ENCODE peak calls at places on chromosome 4, in five cellular contexts. I is transverse colon; G is neural progenitor cell; X is nephron progenitor cell; O is CD8-positive, alpha-beta T cell. B is an unnamed sample.
A peak's percentile ranks its signal among the peaks of the same experiment; 100 is the strongest.

GRCh38 chr4:128663325-128663724 is 146.2 kb upstream of the JADE1 start:
- DNase-seq in I (peak; percentile 50), G (no peak), X (no peak), O (no peak), B (no peak)

GRCh38 chr4:163113921-163114703 is 52.6 kb downstream of the NAF1 start:
- DNase-seq in I (no peak), G (no peak), X (no peak), O (no peak), B (no peak)

GRCh38 chr4:98332017-98332416 is 70.8 kb downstream of the RAP1GDS1 start:
- DNase-seq in I (no peak), G (no peak), X (no peak), O (no peak), B (no peak)

GRCh38 chr4:189083769-189084168 is 856.9 kb upstream of the FRG1 start:
- DNase-seq in I (no peak), G (no peak), X (no peak), O (no peak), B (no peak)

GRCh38 chr4:108861339-108861738 is 98.5 kb upstream of the ETNPPL start:
- DNase-seq in I (no peak), G (peak; percentile 20), X (peak; percentile 48), O (no peak), B (peak; percentile 30)

GRCh38 chr4:15717126-15717525 is 14.3 kb downstream of the BST1 start:
- DNase-seq in I (no peak), G (no peak), X (no peak), O (no peak), B (no peak)

GRCh38 chr4:74021617-74022016 is 16.9 kb downstream of the CXCL3 start:
- DNase-seq in I (no peak), G (no peak), X (no peak), O (no peak), B (no peak)

GRCh38 chr4:185096032-185096653 is 46.9 kb upstream of the SLC25A4 start:
- DNase-seq in I (peak; percentile 25), G (peak; percentile 57), X (no peak), O (no peak), B (no peak)

GRCh38 chr4:123325241-123325681 is 71.3 kb upstream of the SPRY1 start:
- DNase-seq in I (no peak), G (no peak), X (no peak), O (no peak), B (no peak)

GRCh38 chr4:86033171-86033570 is 326.7 kb downstream of the MAPK10 start:
- DNase-seq in I (peak; percentile 9), G (no peak), X (no peak), O (no peak), B (no peak)

GRCh38 chr4:10582059-10582686 is 102.4 kb downstream of the CLNK start:
- DNase-seq in I (peak; percentile 36), G (peak; percentile 60), X (peak; percentile 43), O (no peak), B (no peak)

GRCh38 chr4:127783026-127783769 is 1.1 kb downstream of the HSPA4L start:
- DNase-seq in I (peak; percentile 65), G (peak; percentile 53), X (peak; percentile 40), O (no peak), B (peak; percentile 22)

GRCh38 chr4:156291317-156291716 is 337.7 kb upstream of the CTSO start:
- DNase-seq in I (no peak), G (no peak), X (no peak), O (no peak), B (no peak)

GRCh38 chr4:84849051-84849640 is 117.3 kb downstream of the WDFY3 start:
- DNase-seq in I (no peak), G (no peak), X (no peak), O (no peak), B (no peak)

GRCh38 chr4:140790765-140791164 is 34.6 kb upstream of the TBC1D9 start:
- DNase-seq in I (peak; percentile 61), G (no peak), X (no peak), O (no peak), B (no peak)

GRCh38 chr4:139746430-139746829 is 80.8 kb downstream of the MGST2 start:
- DNase-seq in I (no peak), G (peak; percentile 56), X (peak; percentile 49), O (no peak), B (no peak)

GRCh38 chr4:41692717-41693345 is 55.7 kb downstream of the PHOX2B start:
- DNase-seq in I (peak; percentile 46), G (peak; percentile 79), X (peak; percentile 63), O (no peak), B (peak; percentile 25)

GRCh38 chr4:108833041-108833440 is 70.2 kb upstream of the ETNPPL start:
- DNase-seq in I (no peak), G (peak; percentile 40), X (no peak), O (no peak), B (no peak)

GRCh38 chr4:11011249-11011648 is 326.7 kb upstream of the CLNK start:
- DNase-seq in I (no peak), G (no peak), X (no peak), O (no peak), B (no peak)

GRCh38 chr4:6727081-6727942 is 11.3 kb downstream of the BLOC1S4 start:
- DNase-seq in I (no peak), G (peak; percentile 86), X (peak; percentile 57), O (no peak), B (no peak)

GRCh38 chr4:113979973-113980615 is 647 bp upstream of the ARSJ start:
- DNase-seq in I (no peak), G (no peak), X (no peak), O (no peak), B (no peak)

GRCh38 chr4:184234155-184234554 is 16.5 kb upstream of the ENPP6 start:
- DNase-seq in I (no peak), G (no peak), X (no peak), O (no peak), B (no peak)

GRCh38 chr4:81518762-81519427 is 47.2 kb upstream of the RASGEF1B start:
- DNase-seq in I (no peak), G (no peak), X (no peak), O (no peak), B (no peak)

GRCh38 chr4:104615496-104615895 is 120.8 kb upstream of the CXXC4 start:
- DNase-seq in I (no peak), G (no peak), X (no peak), O (no peak), B (no peak)

GRCh38 chr4:175253184-175253902 is 335.2 kb downstream of the ADAM29 start:
- DNase-seq in I (no peak), G (peak; percentile 15), X (no peak), O (no peak), B (no peak)

GRCh38 chr4:36165256-36166005 is 78.9 kb downstream of the ARAP2 start:
- DNase-seq in I (no peak), G (no peak), X (no peak), O (no peak), B (no peak)

GRCh38 chr4:1674682-1675081 is 9.4 kb downstream of the FAM53A start:
- DNase-seq in I (no peak), G (no peak), X (no peak), O (no peak), B (no peak)

GRCh38 chr4:72557021-72557420 is 12.0 kb downstream of the ADAMTS3 start:
- DNase-seq in I (no peak), G (no peak), X (no peak), O (no peak), B (no peak)

GRCh38 chr4:8762951-8763735 is 108.5 kb downstream of the HMX1 start:
- DNase-seq in I (no peak), G (no peak), X (no peak), O (no peak), B (no peak)

GRCh38 chr4:168699224-168699878 is 202.5 kb downstream of the PALLD start:
- DNase-seq in I (no peak), G (no peak), X (no peak), O (no peak), B (no peak)

GRCh38 chr4:7238300-7238960 is 46.1 kb downstream of the SORCS2 start:
- DNase-seq in I (no peak), G (peak; percentile 58), X (no peak), O (no peak), B (no peak)

GRCh38 chr4:154076921-154077320 is 288.0 kb upstream of the SFRP2 start:
- DNase-seq in I (no peak), G (no peak), X (no peak), O (no peak), B (no peak)

DNA sequence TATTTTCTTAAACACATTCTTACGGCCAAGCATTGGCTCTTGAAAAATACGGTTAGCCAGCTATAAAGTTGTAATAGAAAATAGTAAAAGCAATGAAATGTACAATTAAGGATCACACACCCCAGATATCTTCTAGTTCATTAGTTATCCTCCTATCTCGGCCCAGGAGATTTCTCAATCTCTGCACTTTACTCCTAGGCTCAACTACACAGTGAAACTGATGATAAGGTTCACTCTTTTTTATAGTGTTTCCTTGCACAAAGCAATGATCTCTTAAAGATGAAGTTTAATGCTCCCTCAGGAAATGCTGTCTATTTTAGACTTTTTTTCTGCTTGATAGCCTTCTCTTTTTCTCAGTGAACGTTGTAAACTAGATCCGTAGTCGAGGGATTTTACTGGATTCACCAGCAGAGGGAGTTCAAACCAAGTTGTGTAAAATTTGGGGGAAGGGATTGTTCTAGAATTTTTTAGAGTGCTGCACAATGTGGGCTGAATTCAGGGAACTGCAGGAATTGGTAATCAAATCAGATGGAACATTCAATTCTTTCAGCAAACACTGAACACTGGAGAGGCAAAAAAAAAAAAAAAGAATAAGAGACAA is 269.5 kb downstream of the GBA3 start:
- DNase-seq in I (no peak), G (peak; percentile 57), X (peak; percentile 5), O (no peak), B (no peak)
- TF ChIP-seq CTCF in I (peak; percentile 44), G (peak; percentile 72), X (peak; percentile 41), O (no peak), B (peak; percentile 56)

GRCh38 chr4:125317526-125317880 is 2.7 kb downstream of the FAT4 start:
- DNase-seq in I (peak; percentile 21), G (peak; percentile 75), X (peak; percentile 64), O (no peak), B (peak; percentile 12)
- TF ChIP-seq CTCF in I (no peak), G (peak; percentile 65), X (peak; percentile 59), O (no peak), B (peak; percentile 63)

GRCh38 chr4:3791256-3791655 is 25.1 kb downstream of the ADRA2C start:
- DNase-seq in I (no peak), G (no peak), X (no peak), O (no peak), B (no peak)

GRCh38 chr4:3788366-3788660 is 22.1 kb downstream of the ADRA2C start:
- DNase-seq in I (no peak), G (no peak), X (no peak), O (no peak), B (no peak)

GRCh38 chr4:3789587-3789986 is 23.4 kb downstream of the ADRA2C start:
- DNase-seq in I (no peak), G (no peak), X (no peak), O (no peak), B (no peak)

GRCh38 chr4:3791910-3792542 is 25.8 kb downstream of the ADRA2C start:
- DNase-seq in I (peak; percentile 40), G (peak; percentile 89), X (peak; percentile 98), O (no peak), B (peak; percentile 91)

GRCh38 chr4:3790006-3790561 is 23.9 kb downstream of the ADRA2C start:
- DNase-seq in I (no peak), G (no peak), X (no peak), O (no peak), B (no peak)
- TF ChIP-seq CTCF in I (no peak), G (no peak), X (no peak), O (no peak), B (no peak)

DNA sequence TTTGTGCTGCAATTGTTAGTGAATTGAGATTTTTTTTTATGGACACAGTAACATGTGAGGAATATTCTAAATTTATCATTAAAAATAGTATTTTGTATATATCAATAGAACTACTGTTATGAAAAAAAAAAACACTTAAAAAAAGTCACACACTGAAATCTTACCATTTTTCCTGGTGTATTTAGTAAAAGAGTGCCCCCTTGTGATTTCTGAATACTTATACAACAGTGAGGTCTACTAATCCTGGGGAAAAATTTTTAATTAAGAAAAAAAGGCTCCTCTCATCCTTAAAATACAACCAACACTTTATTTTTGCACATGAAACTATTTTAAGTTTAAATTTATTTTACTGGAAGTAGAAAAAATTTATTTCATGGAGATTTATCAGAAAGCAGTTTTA is 56.4 kb upstream of the SPOCK3 start:
- DNase-seq in I (no peak), G (peak; percentile 29), X (no peak), O (no peak), B (no peak)
- TF ChIP-seq CTCF in I (no peak), G (peak; percentile 63), X (peak; percentile 48), O (no peak), B (peak; percentile 67)

B was measured in progenitor cell of endocrine pancreas.